ENCODE peak calls at places on chromosome 13, in five cellular contexts. J is lower lobe of right lung; K is heart left ventricle; B is mesenchymal stem cell; U is CD8-positive, alpha-beta memory T cell. S is an unnamed sample. For H3K4me1, the result is how much of the 10 kb centered on the place peaks cover.

GRCh38 chr13:35812730-35813129 is 318.5 kb downstream of the DCLK1 start:
- DNase-seq in J (no peak), K (no peak), B (no peak), U (no peak), S (no peak)

GRCh38 chr13:77868717-77869116 is 49.9 kb downstream of the EDNRB start:
- DNase-seq in J (no peak), K (no peak), B (peak), U (no peak), S (no peak)

GRCh38 chr13:91574756-91575155 is 176.3 kb downstream of the GPC5 start:
- DNase-seq in J (no peak), K (no peak), B (peak), U (no peak), S (no peak)

GRCh38 chr13:27036236-27036981 is 135.2 kb downstream of the USP12 start:
- DNase-seq in J (no peak), K (no peak), B (peak), U (no peak), S (no peak)

GRCh38 chr13:36006895-36007294 is 124.3 kb downstream of the DCLK1 start:
- DNase-seq in J (no peak), K (no peak), B (no peak), U (no peak), S (no peak)

GRCh38 chr13:67146523-67147130 is 83.5 kb downstream of the PCDH9 start:
- DNase-seq in J (no peak), K (no peak), B (peak), U (no peak), S (no peak)

GRCh38 chr13:28429096-28429495 is 65.8 kb downstream of the FLT1 start:
- DNase-seq in J (no peak), K (no peak), B (no peak), U (no peak), S (no peak)

GRCh38 chr13:106523566-106523965 is 11.9 kb downstream of the EFNB2 start:
- DNase-seq in J (no peak), K (no peak), B (no peak), U (no peak), S (no peak)

GRCh38 chr13:28805193-28805819 is 14.8 kb upstream of the MTUS2 start:
- DNase-seq in J (no peak), K (no peak), B (no peak), U (no peak), S (no peak)

GRCh38 chr13:43232866-43233265 is 209.5 kb downstream of the DNAJC15 start:
- DNase-seq in J (no peak), K (no peak), B (peak), U (no peak), S (no peak)

GRCh38 chr13:70923863-70924752 is 815.9 kb upstream of the KLHL1 start:
- DNase-seq in J (no peak), K (no peak), B (no peak), U (no peak), S (no peak)

GRCh38 chr13:19622189-19622588 is 11.3 kb upstream of the MPHOSPH8 start:
- DNase-seq in J (no peak), K (no peak), B (no peak), U (no peak), S (no peak)

GRCh38 chr13:73189365-73189764 is 130.6 kb downstream of the KLF5 start:
- DNase-seq in J (no peak), K (no peak), B (no peak), U (no peak), S (no peak)

GRCh38 chr13:39874331-39875055 is 219.0 kb downstream of the COG6 start:
- DNase-seq in J (no peak), K (no peak), B (no peak), U (no peak), S (no peak)

GRCh38 chr13:73303858-73304257 is 245.1 kb downstream of the KLF5 start:
- DNase-seq in J (no peak), K (no peak), B (no peak), U (no peak), S (no peak)

GRCh38 chr13:40534456-40534855 is 132.0 kb downstream of the FOXO1 start:
- DNase-seq in J (no peak), K (no peak), B (no peak), U (no peak), S (no peak)

GRCh38 chr13:46894534-46894906 is 2.3 kb downstream of the HTR2A start:
- DNase-seq in J (no peak), K (no peak), B (peak), U (no peak), S (no peak)

GRCh38 chr13:73171242-73171641 is 112.4 kb downstream of the KLF5 start:
- DNase-seq in J (no peak), K (no peak), B (no peak), U (no peak), S (no peak)

GRCh38 chr13:105920375-105920774 is 615.1 kb downstream of the EFNB2 start:
- DNase-seq in J (no peak), K (no peak), B (peak), U (no peak), S (no peak)

GRCh38 chr13:30629527-30629926 is 11.8 kb downstream of the USPL1 start:
- DNase-seq in J (no peak), K (no peak), B (no peak), U (no peak), S (no peak)

GRCh38 chr13:80337011-80337688 is 3.8 kb downstream of the SPRY2 start:
- DNase-seq in J (no peak), K (no peak), B (no peak), U (no peak), S (no peak)

GRCh38 chr13:50198508-50198907 is 183.3 kb downstream of the KCNRG start:
- DNase-seq in J (no peak), K (no peak), B (no peak), U (no peak), S (no peak)
- H3K4me1 ChIP-seq in J (under half), K (under half), B (under half), U (under half), S (under half)

DNA sequence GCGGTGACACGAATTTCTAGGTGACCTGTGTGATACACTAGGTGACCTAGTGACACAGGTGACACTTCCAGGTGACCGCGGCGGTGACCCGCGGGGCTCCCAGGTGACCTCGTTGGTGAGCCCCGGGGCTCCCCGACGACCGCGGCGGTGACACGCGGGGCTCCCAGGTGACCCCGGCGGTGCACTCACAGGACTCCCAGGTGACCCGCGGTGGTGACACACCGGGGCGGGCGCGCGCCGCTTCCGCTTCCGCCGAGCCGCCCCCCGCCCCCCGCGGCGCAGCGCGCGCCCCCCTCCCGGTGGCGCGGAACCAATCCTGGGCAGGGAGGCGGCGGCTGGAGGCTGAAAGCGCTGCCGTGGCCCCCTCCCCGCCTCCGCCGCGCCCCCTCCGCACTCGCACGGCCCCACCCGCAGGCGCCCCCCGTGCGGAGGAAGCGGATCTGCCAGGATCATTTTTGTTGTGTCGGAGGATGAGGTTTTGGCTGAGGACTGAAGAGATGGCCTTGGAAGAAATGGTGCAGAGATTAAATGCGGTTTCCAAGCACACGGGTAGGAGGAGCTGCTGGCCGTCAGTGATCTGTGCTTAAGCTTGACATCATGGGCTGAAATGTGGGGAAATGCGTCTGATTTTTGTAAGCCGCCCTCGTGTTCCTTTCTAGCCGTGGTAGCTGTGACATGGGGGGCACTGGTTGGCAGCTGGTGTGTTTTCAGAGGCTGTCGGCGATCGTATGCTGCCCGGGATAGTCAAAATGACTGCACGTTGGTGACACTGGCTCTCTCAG is at the start of gene MCF2L:
- DNase-seq in J (peak), K (peak), B (peak), U (peak), S (peak)
- H3K27ac ChIP-seq in J (peak), K (peak), B (no peak), U (peak), S (peak)

GRCh38 chr13:53408847-53409568 is 380.4 kb downstream of the OLFM4 start:
- DNase-seq in J (no peak), K (no peak), B (no peak), U (no peak), S (no peak)

GRCh38 chr13:53408306-53408705 is 379.7 kb downstream of the OLFM4 start:
- DNase-seq in J (no peak), K (no peak), B (no peak), U (no peak), S (no peak)

GRCh38 chr13:53405616-53406015 is 377.0 kb downstream of the OLFM4 start:
- DNase-seq in J (no peak), K (no peak), B (no peak), U (no peak), S (no peak)

DNA sequence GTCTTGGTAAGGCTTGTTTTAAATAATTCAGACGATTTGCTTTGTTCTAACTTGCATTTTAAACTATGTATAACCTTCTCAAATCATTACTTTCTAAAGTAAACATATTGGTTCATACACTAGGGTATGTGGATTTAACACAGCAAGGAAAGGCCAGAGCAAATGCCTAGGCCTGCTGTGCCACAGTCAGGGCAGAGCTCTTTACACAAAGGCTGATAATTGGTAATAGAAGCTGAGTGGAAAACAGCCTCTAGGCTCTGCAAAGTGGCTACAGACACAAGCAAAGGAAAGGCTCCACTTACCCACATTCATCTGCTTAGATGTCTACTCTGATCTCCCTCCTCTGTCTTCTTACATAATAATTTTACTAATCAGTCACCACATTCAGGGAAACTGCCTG is 382.8 kb downstream of the OLFM4 start:
- DNase-seq in J (no peak), K (no peak), B (no peak), U (no peak), S (no peak)
- H3K4me1 ChIP-seq in J (under half), K (under half), B (under half), U (under half), S (under half)

GRCh38 chr13:107553838-107554237 is 661.5 kb downstream of the LIG4 start:
- DNase-seq in J (no peak), K (no peak), B (peak), U (no peak), S (no peak)

GRCh38 chr13:107551521-107551920 is 663.8 kb downstream of the LIG4 start:
- DNase-seq in J (no peak), K (no peak), B (no peak), U (no peak), S (no peak)

GRCh38 chr13:107554355-107554905 is 660.9 kb downstream of the LIG4 start:
- DNase-seq in J (no peak), K (peak), B (no peak), U (no peak), S (no peak)
- H3K27ac ChIP-seq in J (no peak), K (no peak), B (no peak), U (no peak), S (no peak)

DNA sequence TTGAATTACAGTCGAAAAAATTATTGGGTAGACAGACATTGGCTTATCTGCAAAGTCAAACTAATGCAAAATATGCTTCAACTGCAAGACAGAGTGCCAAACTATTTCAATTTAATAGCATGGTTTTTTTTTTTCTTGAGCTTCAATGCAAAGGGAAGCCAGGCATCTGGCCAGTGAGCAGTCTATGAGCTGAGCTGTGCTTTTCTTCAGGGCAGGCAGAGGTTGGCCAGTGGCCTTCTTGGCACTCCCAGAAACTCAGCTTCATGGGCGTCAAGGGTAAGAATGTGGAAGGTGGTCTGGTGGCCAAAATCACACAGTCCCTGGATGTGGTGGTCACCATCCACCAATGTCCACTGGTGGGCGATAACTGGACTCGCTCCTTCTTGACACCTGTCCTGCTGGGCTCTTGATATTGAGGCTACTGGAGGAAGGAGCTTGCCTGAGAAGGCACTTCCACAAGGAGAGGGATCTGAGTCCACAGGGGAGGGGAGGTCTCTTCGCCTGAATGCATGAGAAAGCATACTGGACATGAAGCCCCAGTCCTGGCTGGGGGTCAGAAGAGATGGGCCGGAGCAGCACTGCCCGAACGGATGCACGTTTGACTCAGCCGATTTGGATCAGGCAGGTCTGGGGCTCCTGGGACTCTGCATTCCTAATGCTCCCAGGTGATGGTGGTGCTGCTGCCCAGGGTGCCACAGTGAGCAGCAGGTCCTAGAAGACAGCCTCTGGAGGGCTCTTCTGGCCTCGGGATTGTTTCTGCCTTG is 17.1 kb downstream of the COL4A2 start:
- DNase-seq in J (no peak), K (no peak), B (no peak), U (no peak), S (no peak)
- H3K4me1 ChIP-seq in J (half or more), K (under half), B (half or more), U (under half), S (under half)